ENCODE peak calls at places on chromosomes 11 and 22, in seven cellular contexts. One of them, this sample, is unnamed.
A peak's percentile ranks its signal among the peaks of the same experiment; 100 is the strongest.

GRCh38 chr11:122685041-122685440 is 29.5 kb downstream of the UBASH3B start:
- DNase-seq in ovary: no peak
- DNase-seq in heart right ventricle: no peak
- DNase-seq in kidney epithelial cell: no peak
- DNase-seq in BJ: no peak
- DNase-seq in HCT116: no peak
- DNase-seq in kidney: no peak
- DNase-seq in this sample: no peak

GRCh38 chr11:30635401-30635989 is 49.3 kb upstream of the MPPED2 start:
- DNase-seq in ovary: no peak
- DNase-seq in heart right ventricle: peak; percentile 18
- DNase-seq in kidney epithelial cell: peak; percentile 26
- DNase-seq in BJ: no peak
- DNase-seq in HCT116: no peak
- DNase-seq in kidney: peak; percentile 37
- DNase-seq in this sample: peak; percentile 22

GRCh38 chr22:23681026-23681809 is 9.6 kb upstream of the RGL4 start:
- DNase-seq in ovary: no peak
- DNase-seq in heart right ventricle: no peak
- DNase-seq in kidney epithelial cell: no peak
- DNase-seq in BJ: no peak
- DNase-seq in HCT116: no peak
- DNase-seq in kidney: no peak
- DNase-seq in this sample: no peak

GRCh38 chr11:98100689-98101088 is 920.1 kb upstream of the CNTN5 start:
- DNase-seq in ovary: no peak
- DNase-seq in heart right ventricle: no peak
- DNase-seq in kidney epithelial cell: no peak
- DNase-seq in BJ: no peak
- DNase-seq in HCT116: no peak
- DNase-seq in kidney: no peak
- DNase-seq in this sample: no peak

GRCh38 chr11:43738600-43739409 is 58.3 kb downstream of the HSD17B12 start:
- DNase-seq in ovary: peak; percentile 14
- DNase-seq in heart right ventricle: peak; percentile 42
- DNase-seq in kidney epithelial cell: peak; percentile 48
- DNase-seq in BJ: peak; percentile 64
- DNase-seq in HCT116: peak; percentile 2
- DNase-seq in kidney: no peak
- DNase-seq in this sample: no peak

GRCh38 chr11:120527111-120527748 is 15.7 kb downstream of the GRIK4 start:
- DNase-seq in ovary: peak; percentile 73
- DNase-seq in heart right ventricle: no peak
- DNase-seq in kidney epithelial cell: no peak
- DNase-seq in BJ: no peak
- DNase-seq in HCT116: no peak
- DNase-seq in kidney: peak; percentile 83
- DNase-seq in this sample: peak; percentile 74

GRCh38 chr22:22431271-22432220 is 77.0 kb downstream of the ZNF280B start:
- DNase-seq in ovary: peak; percentile 56
- DNase-seq in heart right ventricle: peak; percentile 59
- DNase-seq in kidney epithelial cell: peak; percentile 7
- DNase-seq in BJ: no peak
- DNase-seq in HCT116: peak; percentile 34
- DNase-seq in kidney: no peak
- DNase-seq in this sample: peak; percentile 25

GRCh38 chr22:49097171-49097925 is 730.3 kb downstream of the BRD1 start:
- DNase-seq in ovary: no peak
- DNase-seq in heart right ventricle: no peak
- DNase-seq in kidney epithelial cell: no peak
- DNase-seq in BJ: no peak
- DNase-seq in HCT116: no peak
- DNase-seq in kidney: peak; percentile 56
- DNase-seq in this sample: no peak

GRCh38 chr11:2122222-2122906 is 16.8 kb downstream of the IGF2 start:
- DNase-seq in ovary: no peak
- DNase-seq in heart right ventricle: no peak
- DNase-seq in kidney epithelial cell: no peak
- DNase-seq in BJ: peak; percentile 37
- DNase-seq in HCT116: no peak
- DNase-seq in kidney: peak; percentile 66
- DNase-seq in this sample: no peak

GRCh38 chr11:17805043-17805442 is 70.5 kb downstream of the KCNC1 start:
- DNase-seq in ovary: no peak
- DNase-seq in heart right ventricle: no peak
- DNase-seq in kidney epithelial cell: no peak
- DNase-seq in BJ: no peak
- DNase-seq in HCT116: no peak
- DNase-seq in kidney: no peak
- DNase-seq in this sample: no peak

GRCh38 chr11:37946155-37946766 is 1348.2 kb upstream of the RAG2 start:
- DNase-seq in ovary: no peak
- DNase-seq in heart right ventricle: no peak
- DNase-seq in kidney epithelial cell: no peak
- DNase-seq in BJ: no peak
- DNase-seq in HCT116: no peak
- DNase-seq in kidney: no peak
- DNase-seq in this sample: peak; percentile 45

GRCh38 chr11:111443640-111444039 is 64.6 kb upstream of the POU2AF1 start:
- DNase-seq in ovary: no peak
- DNase-seq in heart right ventricle: no peak
- DNase-seq in kidney epithelial cell: no peak
- DNase-seq in BJ: no peak
- DNase-seq in HCT116: no peak
- DNase-seq in kidney: no peak
- DNase-seq in this sample: no peak

GRCh38 chr11:20362481-20362880 is 1.0 kb upstream of the HTATIP2 start:
- DNase-seq in ovary: no peak
- DNase-seq in heart right ventricle: no peak
- DNase-seq in kidney epithelial cell: no peak
- DNase-seq in BJ: no peak
- DNase-seq in HCT116: no peak
- DNase-seq in kidney: no peak
- DNase-seq in this sample: no peak

DNA sequence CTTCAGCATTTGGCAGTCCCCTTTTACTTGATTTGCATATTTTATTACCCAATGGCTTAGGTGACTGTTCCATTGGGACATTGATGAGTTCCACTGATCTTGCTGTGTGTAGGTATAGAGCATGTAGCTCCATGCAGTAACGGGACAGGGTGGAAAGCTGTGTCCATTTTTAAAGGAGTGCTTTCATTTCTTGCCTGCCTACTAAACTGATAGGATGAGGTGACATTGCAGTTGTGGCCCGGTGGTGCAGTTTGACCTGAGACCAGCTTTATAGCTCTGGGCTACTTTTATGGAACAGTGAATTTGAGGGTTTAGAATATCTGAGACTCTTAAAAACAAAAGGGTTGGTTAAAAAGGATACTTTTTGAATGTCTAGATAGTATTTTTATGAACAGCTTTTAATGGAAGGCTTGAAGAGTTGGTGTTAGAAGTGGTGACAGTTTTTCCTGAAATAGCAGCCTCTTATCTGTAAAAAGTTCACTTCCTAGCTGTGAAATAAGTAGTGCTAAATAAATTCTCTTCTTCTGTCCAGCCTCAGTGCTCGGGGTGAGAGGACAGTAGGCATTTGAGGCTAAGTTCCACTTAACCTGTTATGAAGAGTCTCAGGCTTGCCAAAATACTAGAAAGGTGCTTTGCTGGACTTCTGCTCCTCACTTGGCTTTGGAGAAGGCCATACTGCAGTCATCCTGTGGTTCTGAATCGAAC is 27.0 kb downstream of the NAT10 start:
- DNase-seq in ovary: no peak
- DNase-seq in heart right ventricle: no peak
- DNase-seq in kidney epithelial cell: no peak
- DNase-seq in BJ: no peak
- DNase-seq in HCT116: no peak
- DNase-seq in kidney: no peak
- DNase-seq in this sample: no peak
- H3K36me3 ChIP-seq in ovary: no peaks in the 10 kb centered on the region
- H3K36me3 ChIP-seq in heart right ventricle: peaks cover 100% of the 10 kb centered on the region
- H3K36me3 ChIP-seq in kidney epithelial cell: peaks cover under 1% of the 10 kb centered on the region
- H3K36me3 ChIP-seq in BJ: peaks cover 37% of the 10 kb centered on the region
- H3K36me3 ChIP-seq in HCT116: peaks cover 66% of the 10 kb centered on the region
- H3K36me3 ChIP-seq in kidney: peaks cover 44% of the 10 kb centered on the region
- H3K36me3 ChIP-seq in this sample: peaks cover 27% of the 10 kb centered on the region

GRCh38 chr11:66454253-66454652 is 12.5 kb upstream of the PELI3 start:
- DNase-seq in ovary: no peak
- DNase-seq in heart right ventricle: no peak
- DNase-seq in kidney epithelial cell: no peak
- DNase-seq in BJ: no peak
- DNase-seq in HCT116: no peak
- DNase-seq in kidney: no peak
- DNase-seq in this sample: no peak

GRCh38 chr11:66450610-66451009 is 12.0 kb upstream of the MRPL11 start:
- DNase-seq in ovary: no peak
- DNase-seq in heart right ventricle: no peak
- DNase-seq in kidney epithelial cell: no peak
- DNase-seq in BJ: no peak
- DNase-seq in HCT116: no peak
- DNase-seq in kidney: no peak
- DNase-seq in this sample: no peak

GRCh38 chr11:66443602-66444001 is 5.0 kb upstream of the MRPL11 start:
- DNase-seq in ovary: no peak
- DNase-seq in heart right ventricle: no peak
- DNase-seq in kidney epithelial cell: no peak
- DNase-seq in BJ: peak; percentile 90
- DNase-seq in HCT116: peak; percentile 19
- DNase-seq in kidney: no peak
- DNase-seq in this sample: no peak

GRCh38 chr11:66451663-66452062 is 13.0 kb upstream of the MRPL11 start:
- DNase-seq in ovary: no peak
- DNase-seq in heart right ventricle: no peak
- DNase-seq in kidney epithelial cell: no peak
- DNase-seq in BJ: no peak
- DNase-seq in HCT116: no peak
- DNase-seq in kidney: no peak
- DNase-seq in this sample: no peak

DNA sequence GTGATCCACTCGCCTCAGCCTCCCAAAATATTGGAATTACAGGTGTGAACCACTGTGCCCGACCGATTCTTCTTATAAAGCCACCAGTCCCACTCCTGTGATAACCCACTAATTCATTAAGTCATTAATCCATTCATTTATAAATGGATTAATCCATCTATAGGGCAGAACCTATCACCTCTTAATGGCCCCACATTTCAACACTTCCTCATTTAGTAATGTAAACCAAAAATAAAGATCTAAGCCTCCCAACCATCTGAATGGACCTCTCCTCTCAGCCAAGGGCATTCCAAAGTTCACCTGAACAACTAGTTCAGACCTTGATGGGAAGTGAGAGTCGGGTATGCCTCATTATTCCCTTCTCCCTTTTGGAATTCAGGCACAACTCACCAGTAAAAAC is 9.9 kb upstream of the MRPL11 start:
- DNase-seq in ovary: no peak
- DNase-seq in heart right ventricle: no peak
- DNase-seq in kidney epithelial cell: no peak
- DNase-seq in BJ: no peak
- DNase-seq in HCT116: no peak
- DNase-seq in kidney: no peak
- DNase-seq in this sample: no peak
- H3K4me3 ChIP-seq in ovary: no peak overlapping the region
- H3K4me3 ChIP-seq in heart right ventricle: no peak overlapping the region
- H3K4me3 ChIP-seq in kidney epithelial cell: no peak overlapping the region
- H3K4me3 ChIP-seq in BJ: no peak overlapping the region
- H3K4me3 ChIP-seq in HCT116: no peak overlapping the region
- H3K4me3 ChIP-seq in kidney: no peak overlapping the region
- H3K4me3 ChIP-seq in this sample: no peak overlapping the region

DNA sequence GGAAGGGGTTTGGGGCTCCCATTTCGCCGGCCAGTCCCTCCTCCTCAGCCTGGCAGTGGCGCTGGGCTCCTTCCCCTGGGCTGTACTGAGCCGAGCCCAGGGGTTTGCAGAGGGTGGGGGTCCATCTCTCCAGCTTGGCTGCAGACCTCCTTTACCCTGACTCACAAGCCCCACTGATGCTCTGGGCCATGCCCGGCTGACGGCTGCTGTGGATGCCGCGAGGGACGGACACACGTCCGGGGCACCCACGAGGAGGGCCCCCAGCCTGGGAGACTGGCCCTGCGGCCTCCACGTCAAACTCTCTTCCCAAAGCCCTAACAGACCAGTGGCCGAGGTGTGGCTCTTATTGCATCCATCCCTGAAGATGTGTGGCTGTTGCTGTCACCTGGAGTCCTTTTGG is 14.1 kb downstream of the PMM1 start:
- DNase-seq in ovary: no peak
- DNase-seq in heart right ventricle: no peak
- DNase-seq in kidney epithelial cell: no peak
- DNase-seq in BJ: no peak
- DNase-seq in HCT116: no peak
- DNase-seq in kidney: no peak
- DNase-seq in this sample: no peak
- H3K36me3 ChIP-seq in ovary: no peaks in the 10 kb centered on the region
- H3K36me3 ChIP-seq in heart right ventricle: peaks cover 40% of the 10 kb centered on the region
- H3K36me3 ChIP-seq in kidney epithelial cell: peaks cover 2% of the 10 kb centered on the region
- H3K36me3 ChIP-seq in BJ: peaks cover 34% of the 10 kb centered on the region
- H3K36me3 ChIP-seq in HCT116: peaks cover 2% of the 10 kb centered on the region
- H3K36me3 ChIP-seq in kidney: peaks cover 6% of the 10 kb centered on the region
- H3K36me3 ChIP-seq in this sample: no peaks in the 10 kb centered on the region

GRCh38 chr11:106694501-106694900 is 323.8 kb downstream of the GUCY1A2 start:
- DNase-seq in ovary: no peak
- DNase-seq in heart right ventricle: no peak
- DNase-seq in kidney epithelial cell: no peak
- DNase-seq in BJ: no peak
- DNase-seq in HCT116: no peak
- DNase-seq in kidney: no peak
- DNase-seq in this sample: no peak

GRCh38 chr11:106684944-106685343 is 333.3 kb downstream of the GUCY1A2 start:
- DNase-seq in ovary: no peak
- DNase-seq in heart right ventricle: no peak
- DNase-seq in kidney epithelial cell: no peak
- DNase-seq in BJ: no peak
- DNase-seq in HCT116: no peak
- DNase-seq in kidney: no peak
- DNase-seq in this sample: no peak

GRCh38 chr11:106691807-106692365 is 326.4 kb downstream of the GUCY1A2 start:
- DNase-seq in ovary: no peak
- DNase-seq in heart right ventricle: no peak
- DNase-seq in kidney epithelial cell: no peak
- DNase-seq in BJ: no peak
- DNase-seq in HCT116: no peak
- DNase-seq in kidney: no peak
- DNase-seq in this sample: no peak

GRCh38 chr11:106695506-106695905 is 322.8 kb downstream of the GUCY1A2 start:
- DNase-seq in ovary: no peak
- DNase-seq in heart right ventricle: no peak
- DNase-seq in kidney epithelial cell: peak; percentile 83
- DNase-seq in BJ: no peak
- DNase-seq in HCT116: no peak
- DNase-seq in kidney: no peak
- DNase-seq in this sample: no peak

DNA sequence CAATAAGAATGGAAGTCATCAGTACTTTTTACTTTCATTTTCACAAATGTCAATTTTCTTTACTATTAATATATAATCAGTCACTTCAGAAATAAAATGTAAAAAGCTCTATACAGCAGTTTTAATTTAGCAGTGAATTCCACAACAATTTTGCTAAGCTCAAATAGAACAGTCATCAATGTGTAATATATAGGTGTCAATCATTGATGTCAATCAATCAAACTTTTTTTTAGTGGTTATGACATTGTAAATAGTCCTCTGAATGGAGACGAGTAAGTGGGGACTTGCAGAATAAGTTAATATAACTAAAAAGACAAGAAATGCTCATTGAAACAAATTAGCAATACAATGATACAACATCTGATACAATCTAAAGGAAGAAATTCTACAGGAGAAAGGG is 327.4 kb downstream of the GUCY1A2 start:
- DNase-seq in ovary: no peak
- DNase-seq in heart right ventricle: no peak
- DNase-seq in kidney epithelial cell: no peak
- DNase-seq in BJ: no peak
- DNase-seq in HCT116: no peak
- DNase-seq in kidney: no peak
- DNase-seq in this sample: no peak
- H3K4me3 ChIP-seq in ovary: no peak overlapping the region
- H3K4me3 ChIP-seq in heart right ventricle: no peak overlapping the region
- H3K4me3 ChIP-seq in kidney epithelial cell: no peak overlapping the region
- H3K4me3 ChIP-seq in BJ: no peak overlapping the region
- H3K4me3 ChIP-seq in HCT116: no peak overlapping the region
- H3K4me3 ChIP-seq in kidney: no peak overlapping the region
- H3K4me3 ChIP-seq in this sample: no peak overlapping the region